ENCODE peak calls at places on chromosomes 4 and X, in five cellular contexts. L, F, C, O and Z are unnamed samples.

GRCh38 chr4:157075811-157076577 is at the start of gene GLRB:
- DNase-seq in L (peak), F (peak), C (peak), O (peak), Z (peak)

GRCh38 chr4:94758141-94758699 is 465 bp downstream of the BMPR1B start:
- DNase-seq in L (no peak), F (peak), C (peak), O (peak), Z (peak)

GRCh38 chr4:165626316-165626715 is 246.7 kb upstream of the TLL1 start:
- DNase-seq in L (no peak), F (no peak), C (no peak), O (no peak), Z (no peak)

GRCh38 chr4:93000914-93001313 is 697.1 kb downstream of the GRID2 start:
- DNase-seq in L (no peak), F (no peak), C (no peak), O (no peak), Z (no peak)

GRCh38 chr4:187065396-187065795 is 341.7 kb upstream of the FAT1 start:
- DNase-seq in L (no peak), F (no peak), C (no peak), O (no peak), Z (no peak)

GRCh38 chr4:65502151-65502691 is 168.1 kb downstream of the EPHA5 start:
- DNase-seq in L (peak), F (peak), C (no peak), O (no peak), Z (no peak)

GRCh38 chr4:89657931-89658700 is 178.8 kb downstream of the SNCA start:
- DNase-seq in L (peak), F (peak), C (no peak), O (no peak), Z (no peak)

GRCh38 chr4:83599183-83599582 is 63.3 kb downstream of the GPAT3 start:
- DNase-seq in L (peak), F (peak), C (peak), O (no peak), Z (no peak)

GRCh38 chr4:151436093-151436518 is 27.1 kb downstream of the FHIP1A start:
- DNase-seq in L (peak), F (no peak), C (no peak), O (no peak), Z (no peak)

GRCh38 chr4:59518005-59518823 is 1681.9 kb upstream of the ADGRL3 start:
- DNase-seq in L (no peak), F (no peak), C (no peak), O (no peak), Z (no peak)

GRCh38 chrX:11970935-11971334 is 167.3 kb upstream of the FRMPD4 start:
- DNase-seq in L (peak), F (no peak), C (no peak), O (no peak), Z (no peak)

GRCh38 chr4:2861631-2862436 is 18.2 kb downstream of the ADD1 start:
- DNase-seq in L (no peak), F (peak), C (peak), O (peak), Z (no peak)

GRCh38 chr4:3516836-3517730 is 15.1 kb downstream of the LRPAP1 start:
- DNase-seq in L (no peak), F (no peak), C (no peak), O (no peak), Z (no peak)

GRCh38 chr4:73679836-73680235 is 59.6 kb upstream of the RASSF6 start:
- DNase-seq in L (peak), F (no peak), C (no peak), O (no peak), Z (no peak)

GRCh38 chr4:163556169-163556568 is 61.7 kb downstream of the TMA16 start:
- DNase-seq in L (peak), F (no peak), C (no peak), O (no peak), Z (no peak)

GRCh38 chrX:17738737-17739535 is 1.6 kb downstream of the SCML1 start:
- DNase-seq in L (no peak), F (peak), C (no peak), O (no peak), Z (no peak)

GRCh38 chr4:78058591-78059523 is 1.7 kb downstream of the FRAS1 start:
- DNase-seq in L (no peak), F (peak), C (peak), O (peak), Z (peak)

GRCh38 chr4:78059524-78059889 is 2.4 kb downstream of the FRAS1 start:
- DNase-seq in L (peak), F (peak), C (peak), O (peak), Z (peak)

GRCh38 chr4:78057600-78058560 is 757 bp downstream of the FRAS1 start:
- DNase-seq in L (peak), F (peak), C (peak), O (peak), Z (peak)

GRCh38 chr4:78057135-78057599 is at the start of gene FRAS1:
- DNase-seq in L (no peak), F (peak), C (no peak), O (peak), Z (peak)

GRCh38 chr4:78056265-78057129 is 626 bp upstream of the FRAS1 start:
- DNase-seq in L (peak), F (peak), C (peak), O (peak), Z (peak)
- H3K14ac ChIP-seq in L (no peak), F (no peak), C (peak), O (no peak), Z (no peak)

GRCh38 chr4:7353046-7353790 is 81.5 kb downstream of the PSAPL1 start:
- DNase-seq in L (no peak), F (no peak), C (no peak), O (no peak), Z (no peak)
- H3K4me3 ChIP-seq in L (no peak), F (no peak), C (no peak), O (no peak), Z (no peak)

DNA sequence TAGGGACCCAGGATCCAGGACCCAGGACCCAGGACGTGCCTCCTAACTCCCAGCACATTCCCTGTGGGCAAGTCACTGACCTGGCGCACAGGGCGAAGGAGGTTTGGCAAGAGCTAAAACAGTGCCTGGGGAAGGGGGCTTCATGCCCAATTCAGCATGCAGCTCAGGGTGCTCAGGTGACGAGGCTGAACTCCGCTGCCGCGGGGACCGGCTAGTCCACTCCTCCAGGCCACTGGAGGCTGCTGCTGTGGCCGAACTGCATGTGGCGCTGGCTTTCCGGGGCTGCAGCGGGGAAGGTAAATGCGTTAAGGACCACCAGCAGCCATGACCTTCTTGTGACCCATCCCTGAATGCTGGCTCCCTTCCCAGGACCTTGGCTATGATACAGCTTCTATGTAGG is 4.9 kb upstream of the PIM2 start:
- DNase-seq in L (no peak), F (no peak), C (no peak), O (no peak), Z (no peak)
- H3K14ac ChIP-seq in L (no peak), F (no peak), C (no peak), O (no peak), Z (no peak)

DNA sequence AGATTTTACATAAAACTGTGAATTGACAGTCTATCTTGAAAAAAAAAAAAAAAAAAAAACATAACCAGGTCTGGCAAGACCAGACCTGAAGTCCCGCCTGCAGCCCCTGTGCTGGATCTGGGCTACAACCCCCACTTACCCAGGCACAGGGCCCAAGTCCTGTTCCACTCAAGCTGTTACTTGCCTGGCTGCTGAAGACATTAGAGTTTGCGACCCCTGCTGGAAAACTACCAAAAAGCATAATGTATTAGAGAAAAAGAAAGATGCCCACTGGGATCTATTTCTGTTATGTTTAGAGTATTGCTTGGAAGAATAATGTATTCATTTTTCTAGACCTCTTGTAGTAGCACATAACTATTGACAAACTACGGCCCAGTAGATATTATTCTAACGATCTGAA is 4.7 kb downstream of the HS3ST1 start:
- DNase-seq in L (peak), F (peak), C (peak), O (no peak), Z (peak)
- H3K4me3 ChIP-seq in L (no peak), F (no peak), C (no peak), O (no peak), Z (no peak)

DNA sequence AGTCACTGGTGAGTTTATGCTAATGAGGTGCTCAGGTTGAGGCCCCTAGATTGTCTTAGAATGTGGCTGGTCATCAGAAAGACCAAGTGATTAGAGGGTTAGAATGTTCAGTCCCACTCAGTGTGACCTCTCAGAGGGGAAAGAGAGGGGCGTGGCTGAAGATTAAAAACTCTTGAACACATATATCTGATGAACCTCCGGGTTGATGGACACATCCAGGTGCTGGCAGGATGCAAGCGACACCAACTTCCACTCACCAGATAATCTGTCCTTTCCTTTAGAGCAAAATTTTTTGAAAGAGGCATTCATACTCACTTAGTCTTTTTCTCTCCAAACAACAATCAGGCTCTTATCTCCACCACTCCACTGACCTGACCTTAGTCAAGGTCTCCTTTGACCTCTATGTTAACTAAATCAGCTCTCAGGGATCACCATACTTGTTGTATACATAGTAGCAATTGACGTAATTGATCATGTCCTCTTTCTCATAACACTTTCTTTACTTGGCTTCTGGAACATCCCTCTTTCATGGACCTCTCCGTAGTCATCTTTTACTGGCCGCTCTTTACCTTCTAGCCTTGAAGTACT is 14.2 kb downstream of the FAM47E start:
- DNase-seq in L (no peak), F (no peak), C (no peak), O (no peak), Z (no peak)
- H3K14ac ChIP-seq in L (no peak), F (no peak), C (no peak), O (no peak), Z (no peak)

DNA sequence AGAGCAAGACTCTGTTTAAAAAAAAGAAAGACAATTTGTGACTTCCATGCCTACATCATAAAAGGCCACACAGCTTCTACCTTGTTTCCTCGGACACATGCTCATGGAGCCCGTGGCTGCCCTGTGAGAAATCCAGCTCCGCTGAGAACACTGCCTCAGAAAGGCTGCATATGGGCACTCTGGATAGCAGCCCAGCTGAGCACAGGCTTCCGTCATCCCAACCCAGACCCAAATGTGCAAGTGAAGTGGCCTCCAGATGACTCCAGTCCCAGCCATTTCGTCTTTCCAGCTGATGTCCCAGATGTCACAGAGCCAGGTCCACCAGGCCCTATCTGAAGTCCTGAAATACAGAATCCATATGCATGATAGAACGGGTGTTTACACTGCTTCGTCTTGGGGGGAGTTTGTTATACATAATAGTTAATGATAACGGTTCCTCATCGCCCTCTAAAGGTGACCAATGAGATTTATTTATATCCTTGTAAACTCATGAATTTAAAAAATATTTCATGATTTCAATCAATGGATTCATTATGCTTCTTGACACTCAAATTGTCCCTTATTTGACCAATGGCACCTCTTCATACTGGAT is 72.7 kb upstream of the TRIM2 start:
- DNase-seq in L (no peak), F (no peak), C (no peak), O (no peak), Z (no peak)
- H3K4me3 ChIP-seq in L (no peak), F (no peak), C (no peak), O (no peak), Z (no peak)

DNA sequence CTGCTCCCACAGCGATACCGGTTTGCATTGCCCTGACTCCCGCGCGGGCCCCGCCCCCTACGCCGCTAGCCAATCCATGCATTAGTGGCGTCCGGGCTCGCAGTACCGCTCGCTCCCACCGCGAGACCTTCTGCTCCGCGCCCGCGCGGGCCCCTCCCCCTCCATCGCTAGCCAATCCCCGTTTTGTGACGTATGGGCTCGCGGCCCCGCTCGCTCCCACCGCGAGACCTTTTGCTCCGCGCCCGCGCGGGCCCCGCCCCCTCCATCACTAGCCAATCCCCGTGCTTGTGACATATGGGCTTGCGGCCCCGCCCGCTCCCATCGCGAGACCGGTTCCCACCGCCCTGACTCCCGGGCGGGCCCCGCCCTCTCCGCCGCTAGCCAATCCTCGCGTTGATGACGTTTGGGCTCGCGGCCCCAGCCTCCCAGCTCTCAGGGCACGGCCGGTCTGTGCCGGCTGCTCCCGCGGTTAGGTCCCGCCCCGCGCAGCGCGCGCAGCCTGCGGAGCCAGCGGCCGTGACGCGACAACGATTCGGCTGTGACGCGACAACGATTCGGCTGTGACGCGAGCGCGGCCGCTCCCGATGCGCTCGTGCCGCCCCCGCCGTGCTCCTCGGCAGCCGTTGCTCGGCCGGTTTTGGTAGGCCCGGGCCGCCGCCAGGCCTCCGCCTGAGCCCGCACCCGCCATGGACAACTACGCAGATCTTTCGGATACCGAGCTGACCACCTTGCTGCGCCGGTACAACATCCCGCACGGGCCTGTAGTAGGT is at the start of gene EMD:
- DNase-seq in L (peak), F (peak), C (peak), O (peak), Z (peak)
- H3K14ac ChIP-seq in L (peak), F (peak), C (peak), O (no peak), Z (peak)

GRCh38 chr4:175770555-175770954 is 41.5 kb downstream of the GPM6A start:
- DNase-seq in L (no peak), F (no peak), C (peak), O (no peak), Z (no peak)
- H3K4me3 ChIP-seq in L (no peak), F (no peak), C (no peak), O (no peak), Z (no peak)

GRCh38 chrX:47242321-47242720 is 9.5 kb downstream of the USP11 start:
- DNase-seq in L (no peak), F (no peak), C (no peak), O (no peak), Z (no peak)
- H3K14ac ChIP-seq in L (no peak), F (no peak), C (no peak), O (no peak), Z (no peak)